ENCODE peak calls at places on chromosomes 2 and 18, in ten cellular contexts. A is heart left ventricle, H is lower lobe of right lung, J is PC-3, S is esophagus squamous epithelium, F is Caco-2, C is PC-9, Y is stomach, O is left lung, M is lung. P is an unnamed sample.

GRCh38 chr2:72770879-72771461 is 54.9 kb downstream of the EXOC6B start:
- DNase-seq in A (no peak), H (no peak), J (peak; percentile 92), S (no peak), F (peak; percentile 83), C (peak; percentile 71), Y (peak; percentile 51), O (no peak), M (peak; percentile 68), P (peak; percentile 58)

GRCh38 chr2:63651361-63651760 is 62.6 kb downstream of the MDH1 start:
- DNase-seq in A (no peak), H (no peak), J (no peak), S (no peak), F (no peak), C (no peak), Y (no peak), O (no peak), M (no peak), P (no peak)

GRCh38 chr2:59882822-59883221 is 670.6 kb downstream of the BCL11A start:
- DNase-seq in A (no peak), H (no peak), J (no peak), S (no peak), F (no peak), C (no peak), Y (no peak), O (no peak), M (no peak), P (no peak)

GRCh38 chr2:186460465-186460864 is 25.6 kb upstream of the ZC3H15 start:
- DNase-seq in A (no peak), H (no peak), J (peak; percentile 37), S (no peak), F (peak; percentile 43), C (no peak), Y (no peak), O (no peak), M (no peak), P (no peak)

GRCh38 chr2:11250400-11251277 is 93.8 kb downstream of the ROCK2 start:
- DNase-seq in A (no peak), H (no peak), J (no peak), S (no peak), F (no peak), C (no peak), Y (no peak), O (no peak), M (no peak), P (no peak)

GRCh38 chr18:47531759-47532158 is 280.3 kb upstream of the SKOR2 start:
- DNase-seq in A (no peak), H (no peak), J (no peak), S (no peak), F (no peak), C (no peak), Y (no peak), O (no peak), M (no peak), P (no peak)

GRCh38 chr18:23240609-23240930 is 105.3 kb downstream of the CABLES1 start:
- DNase-seq in A (no peak), H (no peak), J (no peak), S (no peak), F (no peak), C (no peak), Y (no peak), O (no peak), M (no peak), P (no peak)

GRCh38 chr2:37573406-37573805 is 98.0 kb downstream of the CDC42EP3 start:
- DNase-seq in A (no peak), H (no peak), J (peak; percentile 61), S (no peak), F (no peak), C (no peak), Y (no peak), O (no peak), M (no peak), P (no peak)

GRCh38 chr2:231987088-231987788 is 25.7 kb downstream of the DIS3L2 start:
- DNase-seq in A (no peak), H (no peak), J (no peak), S (no peak), F (no peak), C (no peak), Y (no peak), O (no peak), M (no peak), P (no peak)

GRCh38 chr2:150247471-150247870 is 240.0 kb downstream of the RND3 start:
- DNase-seq in A (no peak), H (no peak), J (no peak), S (no peak), F (no peak), C (no peak), Y (no peak), O (no peak), M (no peak), P (no peak)

GRCh38 chr2:84177733-84178132 is 281.3 kb downstream of the SUCLG1 start:
- DNase-seq in A (no peak), H (no peak), J (no peak), S (no peak), F (no peak), C (no peak), Y (no peak), O (peak; percentile 52), M (no peak), P (no peak)

GRCh38 chr2:50492452-50492851 is 539.5 kb downstream of the NRXN1 start:
- DNase-seq in A (no peak), H (no peak), J (peak; percentile 62), S (no peak), F (peak; percentile 61), C (no peak), Y (peak; percentile 39), O (no peak), M (no peak), P (peak; percentile 71)

GRCh38 chr2:172639823-172640222 is 83.9 kb downstream of the PDK1 start:
- DNase-seq in A (no peak), H (no peak), J (peak; percentile 90), S (no peak), F (no peak), C (peak; percentile 97), Y (no peak), O (no peak), M (no peak), P (no peak)

GRCh38 chr2:23221236-23221635 is 163.7 kb upstream of the KLHL29 start:
- DNase-seq in A (no peak), H (no peak), J (no peak), S (no peak), F (no peak), C (no peak), Y (no peak), O (no peak), M (no peak), P (no peak)
- H3K4me3 ChIP-seq in A (no peak overlapping the region), H (no peak overlapping the region), J (no peak overlapping the region), S (no peak overlapping the region), F (no peak overlapping the region), C (no peak overlapping the region), Y (no peak overlapping the region), O (no peak overlapping the region), M (no peak overlapping the region), P (no peak overlapping the region)

GRCh38 chr2:48210189-48210588 is 303.9 kb upstream of the FBXO11 start:
- DNase-seq in A (no peak), H (no peak), J (no peak), S (no peak), F (no peak), C (no peak), Y (no peak), O (no peak), M (no peak), P (no peak)
- H3K4me1 ChIP-seq in A (no peaks in the 10 kb centered on the region), H (peaks cover 26% of the 10 kb centered on the region), J (no peaks in the 10 kb centered on the region), S (peaks cover 8% of the 10 kb centered on the region), F (no peaks in the 10 kb centered on the region), C (no peaks in the 10 kb centered on the region), Y (no peaks in the 10 kb centered on the region), O (no peaks in the 10 kb centered on the region), M (peaks cover 3% of the 10 kb centered on the region), P (peaks cover 37% of the 10 kb centered on the region)

GRCh38 chr2:222281495-222281894 is 17.3 kb downstream of the PAX3 start:
- DNase-seq in A (no peak), H (no peak), J (no peak), S (no peak), F (no peak), C (no peak), Y (no peak), O (no peak), M (no peak), P (no peak)

GRCh38 chr2:222287862-222288479 is 10.8 kb downstream of the PAX3 start:
- DNase-seq in A (no peak), H (no peak), J (no peak), S (no peak), F (no peak), C (no peak), Y (no peak), O (no peak), M (no peak), P (no peak)

GRCh38 chr2:222280795-222281194 is 18.0 kb downstream of the PAX3 start:
- DNase-seq in A (no peak), H (no peak), J (no peak), S (no peak), F (no peak), C (no peak), Y (no peak), O (no peak), M (no peak), P (no peak)

GRCh38 chr2:222283634-222284033 is 15.2 kb downstream of the PAX3 start:
- DNase-seq in A (no peak), H (no peak), J (no peak), S (no peak), F (no peak), C (no peak), Y (no peak), O (no peak), M (no peak), P (no peak)

GRCh38 chr2:222284466-222284865 is 14.3 kb downstream of the PAX3 start:
- DNase-seq in A (no peak), H (no peak), J (no peak), S (no peak), F (no peak), C (no peak), Y (no peak), O (no peak), M (no peak), P (no peak)
- H3K27me3 ChIP-seq in A (peaks cover 24% of the 10 kb centered on the region), H (peaks cover 55% of the 10 kb centered on the region), J (peaks cover 86% of the 10 kb centered on the region), S (peaks cover 84% of the 10 kb centered on the region), F (no peaks in the 10 kb centered on the region), C (peaks cover 76% of the 10 kb centered on the region), Y (peaks cover 60% of the 10 kb centered on the region), O (peaks cover 61% of the 10 kb centered on the region), M (peaks cover 4% of the 10 kb centered on the region), P (no peaks in the 10 kb centered on the region)

GRCh38 chr2:143255899-143256298 is 126.7 kb downstream of the ARHGAP15 start:
- DNase-seq in A (no peak), H (no peak), J (no peak), S (no peak), F (no peak), C (no peak), Y (no peak), O (no peak), M (no peak), P (no peak)

GRCh38 chr2:143261986-143262784 is 133.0 kb downstream of the ARHGAP15 start:
- DNase-seq in A (no peak), H (peak; percentile 48), J (no peak), S (no peak), F (no peak), C (no peak), Y (no peak), O (no peak), M (peak; percentile 35), P (no peak)

GRCh38 chr2:143263045-143263625 is 133.9 kb downstream of the ARHGAP15 start:
- DNase-seq in A (no peak), H (no peak), J (peak; percentile 15), S (no peak), F (no peak), C (no peak), Y (no peak), O (no peak), M (no peak), P (no peak)

GRCh38 chr2:143258126-143258892 is 129.1 kb downstream of the ARHGAP15 start:
- DNase-seq in A (no peak), H (no peak), J (no peak), S (no peak), F (no peak), C (no peak), Y (no peak), O (no peak), M (no peak), P (no peak)

GRCh38 chr2:143259368-143259958 is 130.2 kb downstream of the ARHGAP15 start:
- DNase-seq in A (no peak), H (peak; percentile 45), J (peak; percentile 81), S (no peak), F (peak; percentile 66), C (peak; percentile 57), Y (peak; percentile 65), O (no peak), M (peak; percentile 63), P (peak; percentile 66)
- H3K4me3 ChIP-seq in A (no peak overlapping the region), H (no peak overlapping the region), J (no peak overlapping the region), S (no peak overlapping the region), F (no peak overlapping the region), C (no peak overlapping the region), Y (no peak overlapping the region), O (no peak overlapping the region), M (no peak overlapping the region), P (no peak overlapping the region)

P was measured in HAP-1.